ENCODE peak calls at places on chromosomes 4 and X, in eight cellular contexts. K is cardiac fibroblast, M is AG08395, Z is heart left ventricle, O is head of caudate nucleus, G is nucleus accumbens, T is progenitor cell of endocrine pancreas, S is type B pancreatic cell. V is an unnamed sample.

GRCh38 chrX:85107407-85107806 is 103.7 kb downstream of the APOOL start:
- DNase-seq in S (no peak), T (no peak), M (no peak), O (no peak), K (peak), Z (no peak), G (no peak), V (no peak)

GRCh38 chr4:169399976-169400767 is 129.4 kb upstream of the SH3RF1 start:
- DNase-seq in Z (no peak), O (no peak), M (no peak), K (no peak), T (no peak), G (no peak), S (no peak), V (no peak)

GRCh38 chr4:3344596-3344995 is 51.8 kb downstream of the RGS12 start:
- DNase-seq in M (no peak), T (no peak), S (no peak), K (no peak), Z (no peak), O (no peak), G (no peak), V (no peak)

GRCh38 chr4:159107203-159107921 is 4.5 kb downstream of the RAPGEF2 start:
- DNase-seq in M (no peak), Z (no peak), S (no peak), G (no peak), O (no peak), K (peak), T (no peak), V (no peak)

GRCh38 chr4:79217043-79217442 is 108.8 kb downstream of the NAA11 start:
- DNase-seq in K (no peak), G (no peak), Z (no peak), S (no peak), T (no peak), O (no peak), M (no peak), V (no peak)

GRCh38 chr4:150123073-150123472 is 44.8 kb downstream of the DCLK2 start:
- DNase-seq in Z (no peak), G (no peak), S (no peak), O (no peak), K (no peak), T (no peak), M (no peak), V (no peak)

GRCh38 chr4:105520819-105521790 is 31.3 kb upstream of the ARHGEF38 start:
- DNase-seq in T (no peak), S (no peak), M (peak), O (peak), K (peak), G (peak), Z (no peak), V (no peak)

GRCh38 chrX:24963823-24964222 is 51.9 kb downstream of the ARX start:
- DNase-seq in T (no peak), K (no peak), O (no peak), S (no peak), M (no peak), G (no peak), Z (no peak), V (no peak)